ENCODE peak calls at places on chromosomes 6 and 20, in six cellular contexts. P is fibroblast of lung; B is mammary epithelial cell; R is BJ; U is CD8-positive, alpha-beta T cell; T is HCT116. O is an unnamed sample.
A peak's percentile ranks its signal among the peaks of the same experiment; 100 is the strongest.

GRCh38 chr6:79135973-79136470 is 58.0 kb upstream of the PHIP start:
- DNase-seq in P (no peak), B (no peak), R (no peak), U (no peak), T (no peak), O (no peak)

GRCh38 chr6:163707385-163708355 is 293.2 kb downstream of the QKI start:
- DNase-seq in P (peak; percentile 20), B (no peak), R (no peak), U (no peak), T (no peak), O (peak; percentile 2)

GRCh38 chr6:119207973-119208725 is 129.7 kb upstream of the FAM184A start:
- DNase-seq in P (peak; percentile 71), B (no peak), R (peak; percentile 46), U (no peak), T (peak; percentile 21), O (peak; percentile 82)

GRCh38 chr6:169913096-169913615 is 161.7 kb downstream of the ERMARD start:
- DNase-seq in P (no peak), B (no peak), R (no peak), U (no peak), T (no peak), O (no peak)

GRCh38 chr6:7235712-7236311 is 77.2 kb downstream of the SSR1 start:
- DNase-seq in P (no peak), B (no peak), R (no peak), U (no peak), T (no peak), O (no peak)

GRCh38 chr6:30826961-30827342 is 57.4 kb upstream of the DDR1 start:
- DNase-seq in P (peak; percentile 43), B (peak; percentile 77), R (no peak), U (no peak), T (no peak), O (no peak)

GRCh38 chr6:78910611-78911134 is 43.3 kb downstream of the IRAK1BP1 start:
- DNase-seq in P (peak; percentile 25), B (peak; percentile 8), R (no peak), U (no peak), T (no peak), O (peak; percentile 16)

GRCh38 chr6:77764364-77764763 is 111.5 kb downstream of the MEI4 start:
- DNase-seq in P (no peak), B (no peak), R (no peak), U (no peak), T (no peak), O (no peak)

GRCh38 chr6:23533954-23534725 is 591.9 kb upstream of the NRSN1 start:
- DNase-seq in P (peak; percentile 9), B (no peak), R (no peak), U (no peak), T (no peak), O (peak; percentile 69)

GRCh38 chr6:2988426-2989331 is 11.0 kb upstream of the NQO2 start:
- DNase-seq in P (peak; percentile 96), B (peak; percentile 92), R (peak; percentile 89), U (peak; percentile 75), T (peak; percentile 95), O (peak; percentile 92)

GRCh38 chr20:25315418-25316210 is 67.7 kb downstream of the PYGB start:
- DNase-seq in P (peak; percentile 74), B (peak; percentile 54), R (no peak), U (no peak), T (no peak), O (peak; percentile 69)

GRCh38 chr20:45034436-45034835 is 66.5 kb downstream of the KCNS1 start:
- DNase-seq in P (no peak), B (peak; percentile 28), R (no peak), U (no peak), T (no peak), O (no peak)

GRCh38 chr20:31579245-31579644 is 25.8 kb upstream of the ID1 start:
- DNase-seq in P (no peak), B (no peak), R (no peak), U (no peak), T (no peak), O (no peak)

GRCh38 chr6:54515013-54515412 is 206.8 kb downstream of the TINAG start:
- DNase-seq in P (peak; percentile 8), B (peak; percentile 54), R (no peak), U (no peak), T (no peak), O (peak; percentile 15)

GRCh38 chr6:111939902-111940301 is 66.7 kb upstream of the FYN start:
- DNase-seq in P (no peak), B (no peak), R (no peak), U (no peak), T (no peak), O (peak; percentile 36)

GRCh38 chr6:99330159-99330558 is 19.3 kb downstream of the FAXC start:
- DNase-seq in P (peak; percentile 57), B (peak; percentile 63), R (no peak), U (peak; percentile 37), T (peak; percentile 52), O (peak; percentile 79)

GRCh38 chr6:42937548-42938427 is 8.5 kb downstream of the CNPY3 start:
- DNase-seq in P (no peak), B (no peak), R (no peak), U (no peak), T (no peak), O (no peak)

GRCh38 chr6:162177733-162178132 is 549.8 kb downstream of the PRKN start:
- DNase-seq in P (peak; percentile 41), B (no peak), R (no peak), U (no peak), T (no peak), O (peak; percentile 49)

GRCh38 chr20:47764154-47764734 is 21.0 kb downstream of the SULF2 start:
- DNase-seq in P (no peak), B (no peak), R (no peak), U (no peak), T (no peak), O (no peak)

GRCh38 chr20:56636701-56637100 is 7.6 kb downstream of the TFAP2C start:
- DNase-seq in P (peak; percentile 91), B (peak; percentile 92), R (peak; percentile 94), U (no peak), T (no peak), O (peak; percentile 75)

GRCh38 chr20:24694727-24695528 is 225.5 kb downstream of the SYNDIG1 start:
- DNase-seq in P (no peak), B (no peak), R (no peak), U (no peak), T (no peak), O (no peak)

GRCh38 chr20:47348539-47349142 is 7.9 kb downstream of the ZMYND8 start:
- DNase-seq in P (peak; percentile 73), B (no peak), R (no peak), U (no peak), T (no peak), O (no peak)

GRCh38 chr6:99151634-99152344 is 197.7 kb downstream of the FAXC start:
- DNase-seq in P (peak; percentile 23), B (peak; percentile 38), R (no peak), U (peak; percentile 5), T (peak; percentile 37), O (peak; percentile 33)

GRCh38 chr20:43096471-43096870 is 93.2 kb downstream of the PTPRT start:
- DNase-seq in P (no peak), B (no peak), R (no peak), U (no peak), T (no peak), O (no peak)

GRCh38 chr6:14867807-14868206 is 378.1 kb upstream of the JARID2 start:
- DNase-seq in P (no peak), B (no peak), R (no peak), U (no peak), T (no peak), O (no peak)

DNA sequence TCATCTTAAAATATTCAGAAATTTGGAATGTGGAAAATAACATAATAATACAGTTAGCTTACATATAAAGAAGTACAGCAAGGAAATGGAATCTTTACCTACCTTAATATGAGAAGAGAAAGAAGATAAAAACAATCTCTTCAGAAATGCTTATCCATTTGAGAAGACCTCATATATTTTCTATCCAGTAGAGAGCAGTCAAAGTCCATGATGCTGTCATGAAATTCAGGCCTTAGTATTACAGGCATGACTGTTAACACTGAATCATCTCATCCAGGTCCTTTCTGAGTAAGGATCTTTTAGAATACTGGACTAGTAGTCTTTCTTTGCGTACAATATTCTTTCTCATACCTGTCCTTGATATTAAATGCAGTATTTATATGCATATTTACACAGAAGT is 713.4 kb downstream of the CD109 start:
- DNase-seq in P (peak; percentile 71), B (peak; percentile 49), R (peak; percentile 37), U (no peak), T (peak; percentile 31), O (peak; percentile 85)
- TF ChIP-seq CTCF in P (peak; percentile 52), B (peak; percentile 29), R (peak; percentile 56), U (no peak), T (peak; percentile 58), O (peak; percentile 69)

DNA sequence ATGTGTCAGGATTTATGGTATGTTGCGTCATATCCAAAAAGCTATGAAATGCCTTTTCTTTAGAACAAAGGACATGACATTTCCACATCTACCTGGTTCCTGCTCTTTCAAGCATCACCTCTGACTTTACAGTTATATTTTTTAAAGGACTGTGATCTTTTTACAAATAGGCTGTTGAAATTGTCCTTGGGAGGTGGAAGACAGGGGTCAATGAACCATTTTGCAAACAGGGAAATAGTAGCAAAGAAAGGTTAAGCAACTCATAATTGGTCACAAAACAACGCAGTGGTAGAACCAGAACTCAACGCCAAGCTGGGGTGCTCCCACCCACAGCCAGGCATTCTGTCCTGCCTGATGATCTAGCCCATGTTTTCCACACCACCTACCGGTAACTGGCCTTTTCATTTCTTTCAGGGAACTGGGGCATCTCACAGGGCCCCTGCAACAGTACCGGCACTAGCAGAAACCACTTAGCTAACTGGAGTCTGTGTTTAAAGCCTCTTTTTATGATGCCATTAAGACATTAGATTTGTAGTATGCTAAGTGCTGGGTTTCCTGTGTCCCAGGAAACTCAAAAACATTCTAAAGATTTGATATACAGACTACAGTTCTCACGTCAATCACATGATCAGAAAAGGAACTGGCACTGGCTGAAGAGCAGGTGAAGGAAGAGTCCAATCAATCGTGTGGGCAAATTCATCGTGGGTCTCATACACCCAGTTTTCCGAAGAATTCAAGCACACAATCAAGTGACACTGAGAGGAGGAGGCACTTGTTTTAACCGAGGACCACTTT is 13.9 kb downstream of the ZNF217 start:
- DNase-seq in P (peak; percentile 69), B (peak; percentile 80), R (no peak), U (peak; percentile 30), T (no peak), O (peak; percentile 85)
- H3K4me3 ChIP-seq in P (no peak overlapping the region), B (no peak overlapping the region), R (no peak overlapping the region), U (peak overlapping the region; percentile 50), T (no peak overlapping the region), O (no peak overlapping the region)

GRCh38 chr6:132161283-132161682 is 210.1 kb upstream of the CCN2 start:
- DNase-seq in P (peak; percentile 60), B (peak; percentile 40), R (no peak), U (no peak), T (peak; percentile 16), O (peak; percentile 64)
- TF ChIP-seq CTCF in P (peak; percentile 74), B (peak; percentile 46), R (peak; percentile 64), U (no peak), T (peak; percentile 63), O (peak; percentile 71)

GRCh38 chr6:157510329-157511188 is 129.6 kb downstream of the ZDHHC14 start:
- DNase-seq in P (no peak), B (no peak), R (no peak), U (peak; percentile 9), T (no peak), O (no peak)
- H3K4me3 ChIP-seq in P (no peak overlapping the region), B (no peak overlapping the region), R (no peak overlapping the region), U (peak overlapping the region; percentile 51), T (no peak overlapping the region), O (no peak overlapping the region)

GRCh38 chr6:63816979-63817436 is 181.4 kb downstream of the PHF3 start:
- DNase-seq in P (no peak), B (no peak), R (no peak), U (no peak), T (no peak), O (peak; percentile 35)
- TF ChIP-seq CTCF in P (peak; percentile 26), B (no peak), R (peak; percentile 41), U (no peak), T (peak; percentile 43), O (peak; percentile 37)

GRCh38 chr6:4370066-4370465 is 234.7 kb upstream of the ECI2 start:
- DNase-seq in P (peak; percentile 98), B (peak; percentile 82), R (peak; percentile 70), U (no peak), T (peak; percentile 13), O (peak; percentile 98)
- H3K4me3 ChIP-seq in P (no peak overlapping the region), B (no peak overlapping the region), R (no peak overlapping the region), U (no peak overlapping the region), T (no peak overlapping the region), O (no peak overlapping the region)